ENCODE peak calls at places on chromosome 9, in ten cellular contexts. U, W, S, Z, T, R, E, N, V and F are unnamed samples.

GRCh38 chr9:132193227-132194110 is 31.6 kb downstream of the NTNG2 start:
- DNase-seq in U (no peak), W (no peak), S (no peak), Z (no peak), T (no peak), R (no peak), E (no peak), N (no peak), V (no peak), F (no peak)

GRCh38 chr9:89625721-89626687 is 21.2 kb downstream of the GADD45G start:
- DNase-seq in U (no peak), W (no peak), S (no peak), Z (no peak), T (no peak), R (no peak), E (no peak), N (no peak), V (no peak), F (no peak)

GRCh38 chr9:116543731-116544400 is 143.2 kb upstream of the TRIM32 start:
- DNase-seq in U (no peak), W (peak), S (no peak), Z (no peak), T (no peak), R (no peak), E (peak), N (no peak), V (no peak), F (no peak)

GRCh38 chr9:109117856-109118801 is 1.6 kb downstream of the TMEM245 start:
- DNase-seq in U (peak), W (peak), S (no peak), Z (peak), T (no peak), R (no peak), E (peak), N (peak), V (no peak), F (peak)

GRCh38 chr9:115694014-115694413 is 459.6 kb upstream of the PAPPA start:
- DNase-seq in U (no peak), W (no peak), S (no peak), Z (peak), T (peak), R (no peak), E (peak), N (no peak), V (no peak), F (no peak)

GRCh38 chr9:18874069-18874468 is 158.9 kb downstream of the SAXO1 start:
- DNase-seq in U (no peak), W (no peak), S (no peak), Z (no peak), T (no peak), R (no peak), E (no peak), N (no peak), V (no peak), F (no peak)

GRCh38 chr9:13151489-13151888 is 128.0 kb downstream of the MPDZ start:
- DNase-seq in U (no peak), W (no peak), S (no peak), Z (no peak), T (no peak), R (no peak), E (no peak), N (no peak), V (no peak), F (no peak)

GRCh38 chr9:77598510-77598909 is 49.6 kb downstream of the GNA14 start:
- DNase-seq in U (no peak), W (peak), S (no peak), Z (peak), T (peak), R (no peak), E (peak), N (no peak), V (peak), F (no peak)

GRCh38 chr9:32399110-32399815 is 14.8 kb downstream of the ACO1 start:
- DNase-seq in U (no peak), W (no peak), S (no peak), Z (no peak), T (no peak), R (no peak), E (no peak), N (no peak), V (no peak), F (no peak)